ENCODE peak calls at places on chromosomes 4 and X, in nine cellular contexts. V is astrocyte of the spinal cord, E is fibroblast of mammary gland, S is GM23248, I is fibroblast of lung, J is left lung, O is left ventricle myocardium inferior, B is testis, N is lower lobe of right lung. L is an unnamed sample.
A peak's percentile ranks its signal among the peaks of the same experiment; 100 is the strongest.

GRCh38 chrX:132489256-132490085 is 633 bp upstream of the MBNL3 start:
- DNase-seq in V (peak; percentile 29), E (peak; percentile 17), S (peak; percentile 58), I (peak; percentile 30), J (peak; percentile 92), O (peak; percentile 47), B (peak; percentile 55), N (peak; percentile 86), L (peak; percentile 70)

GRCh38 chr4:185535818-185536729 is 767 bp upstream of the PDLIM3 start:
- DNase-seq in V (no peak), E (peak; percentile 18), S (peak; percentile 45), I (peak; percentile 26), J (no peak), O (peak; percentile 47), B (peak; percentile 67), N (no peak), L (no peak)

GRCh38 chr4:184616633-184617471 is 32.4 kb downstream of the CASP3 start:
- DNase-seq in V (no peak), E (no peak), S (no peak), I (no peak), J (no peak), O (no peak), B (no peak), N (no peak), L (no peak)

GRCh38 chrX:118115948-118116307 is 682 bp downstream of the KLHL13 start:
- DNase-seq in V (no peak), E (no peak), S (no peak), I (no peak), J (no peak), O (no peak), B (peak; percentile 14), N (no peak), L (no peak)

GRCh38 chrX:25968920-25969319 is 169.2 kb upstream of the MAGEB18 start:
- DNase-seq in V (peak; percentile 1), E (peak; percentile 2), S (no peak), I (peak; percentile 0), J (no peak), O (no peak), B (peak; percentile 52), N (no peak), L (no peak)

GRCh38 chrX:14777484-14777883 is 95.4 kb downstream of the FANCB start:
- DNase-seq in V (peak; percentile 6), E (peak; percentile 41), S (peak; percentile 57), I (peak; percentile 57), J (no peak), O (no peak), B (no peak), N (no peak), L (no peak)

GRCh38 chr4:87009095-87009648 is 74.4 kb downstream of the AFF1 start:
- DNase-seq in V (no peak), E (no peak), S (no peak), I (no peak), J (no peak), O (no peak), B (no peak), N (no peak), L (no peak)

GRCh38 chr4:165563851-165564250 is 185.0 kb downstream of the CPE start:
- DNase-seq in V (peak; percentile 74), E (peak; percentile 64), S (no peak), I (peak; percentile 64), J (no peak), O (no peak), B (no peak), N (no peak), L (peak; percentile 32)

DNA sequence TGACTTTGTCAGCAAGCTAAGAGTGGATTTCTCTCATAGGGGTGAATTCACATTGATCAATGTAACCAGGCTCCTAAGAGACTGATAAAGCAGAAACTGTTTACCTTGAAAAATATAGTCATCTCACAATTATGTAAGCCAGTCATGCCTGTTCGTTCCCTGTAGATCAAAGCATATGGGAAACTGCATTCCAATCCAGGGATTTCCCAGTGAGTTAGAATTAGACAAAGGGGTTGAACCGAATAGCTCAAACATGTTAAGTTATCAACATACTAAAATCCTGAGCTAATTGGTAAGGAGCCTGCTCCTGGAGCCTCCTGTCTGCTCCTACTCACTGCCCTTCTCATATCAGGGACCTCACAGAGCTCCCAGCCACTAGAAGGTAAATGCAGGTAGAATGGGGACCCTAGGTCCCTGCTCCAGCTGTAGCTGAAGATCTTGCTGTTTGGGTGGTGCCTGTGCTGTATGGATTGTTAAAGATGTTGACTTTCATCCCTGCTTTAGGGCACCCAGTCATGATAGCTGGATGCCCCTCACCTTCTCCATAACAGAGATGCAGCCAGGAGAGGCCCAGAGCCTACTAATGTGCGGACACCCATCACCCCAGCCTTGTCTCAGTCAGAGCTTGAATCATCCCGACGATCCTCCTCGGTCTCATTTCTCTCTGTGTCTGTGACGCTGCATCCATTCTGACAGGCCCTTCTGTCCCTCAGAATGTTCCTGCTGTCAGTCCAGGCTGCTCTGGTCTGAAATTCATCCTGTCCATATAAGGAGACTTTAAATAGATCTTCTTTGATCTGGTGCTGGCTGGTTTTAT is 341.6 kb upstream of the GATB start:
- DNase-seq in V (peak; percentile 40), E (peak; percentile 47), S (peak; percentile 48), I (peak; percentile 83), J (no peak), O (no peak), B (no peak), N (no peak), L (no peak)
- H3K4me3 ChIP-seq in V (no peak overlapping the region), E (no peak overlapping the region), S (no peak overlapping the region), I (no peak overlapping the region), J (no peak overlapping the region), O (no peak overlapping the region), B (no peak overlapping the region), N (no peak overlapping the region), L (no peak overlapping the region)

GRCh38 chr4:157223446-157223845 is 2.9 kb downstream of the GRIA2 start:
- DNase-seq in V (no peak), E (no peak), S (no peak), I (no peak), J (no peak), O (no peak), B (no peak), N (no peak), L (no peak)

GRCh38 chr4:157225096-157225495 is 4.6 kb downstream of the GRIA2 start:
- DNase-seq in V (no peak), E (no peak), S (no peak), I (no peak), J (no peak), O (no peak), B (no peak), N (no peak), L (no peak)

GRCh38 chr4:157221895-157222763 is 1.6 kb downstream of the GRIA2 start:
- DNase-seq in V (peak; percentile 16), E (no peak), S (peak; percentile 12), I (peak; percentile 35), J (peak; percentile 65), O (no peak), B (peak; percentile 55), N (no peak), L (peak; percentile 44)

GRCh38 chr4:157221426-157221894 is 932 bp downstream of the GRIA2 start:
- DNase-seq in V (peak; percentile 5), E (no peak), S (no peak), I (peak; percentile 1), J (no peak), O (no peak), B (no peak), N (no peak), L (no peak)

DNA sequence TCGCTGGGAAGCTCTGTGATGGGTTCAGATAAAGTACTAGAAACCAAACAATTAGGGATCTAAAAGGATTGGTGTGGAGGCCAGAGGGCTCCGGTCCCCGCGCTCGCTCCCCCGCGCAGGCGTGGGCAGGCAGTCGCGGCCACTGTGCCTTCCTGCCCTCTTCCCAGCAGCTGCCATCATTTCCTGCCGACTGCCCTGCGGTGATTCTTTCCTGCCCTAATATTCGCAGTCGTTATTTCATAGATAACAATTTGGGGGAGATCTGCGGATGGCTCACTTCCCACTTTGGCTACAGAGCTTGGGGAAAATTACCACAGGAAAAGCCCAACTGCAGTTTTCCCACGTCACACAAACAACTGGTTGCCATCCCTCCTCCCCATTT is 2.2 kb downstream of the GRIA2 start:
- DNase-seq in V (no peak), E (no peak), S (no peak), I (peak; percentile 18), J (no peak), O (no peak), B (no peak), N (no peak), L (no peak)
- H3K4me3 ChIP-seq in V (peak overlapping the region; percentile 51), E (peak overlapping the region; percentile 42), S (peak overlapping the region; percentile 67), I (peak overlapping the region; percentile 59), J (no peak overlapping the region), O (peak overlapping the region; percentile 53), B (peak overlapping the region; percentile 69), N (peak overlapping the region; percentile 27), L (peak overlapping the region; percentile 7)

GRCh38 chrX:139234898-139235297 is 295.6 kb upstream of the F9 start:
- DNase-seq in V (no peak), E (no peak), S (no peak), I (no peak), J (no peak), O (no peak), B (no peak), N (no peak), L (no peak)

DNA sequence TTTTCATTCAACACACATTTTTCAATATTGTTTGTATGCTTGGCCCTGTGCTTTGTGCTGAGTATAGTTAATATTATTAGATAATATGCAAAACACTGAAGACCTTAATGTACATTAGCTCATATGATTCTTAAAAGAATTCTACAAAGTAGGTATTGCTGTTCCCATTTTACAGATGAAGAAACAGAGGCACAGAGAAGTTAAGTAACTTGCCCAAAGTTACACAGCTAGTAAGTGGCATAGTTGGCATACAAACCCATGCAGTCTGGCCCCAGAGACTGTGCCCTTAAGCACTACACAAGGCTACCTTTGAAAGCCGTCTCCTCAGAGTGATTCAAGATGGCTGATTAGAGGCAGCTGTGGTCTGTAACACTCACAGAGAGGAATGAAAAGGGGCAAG is 293.4 kb upstream of the F9 start:
- DNase-seq in V (no peak), E (no peak), S (no peak), I (no peak), J (no peak), O (no peak), B (no peak), N (no peak), L (no peak)
- H3K4me3 ChIP-seq in V (no peak overlapping the region), E (no peak overlapping the region), S (no peak overlapping the region), I (no peak overlapping the region), J (no peak overlapping the region), O (no peak overlapping the region), B (no peak overlapping the region), N (no peak overlapping the region), L (no peak overlapping the region)

DNA sequence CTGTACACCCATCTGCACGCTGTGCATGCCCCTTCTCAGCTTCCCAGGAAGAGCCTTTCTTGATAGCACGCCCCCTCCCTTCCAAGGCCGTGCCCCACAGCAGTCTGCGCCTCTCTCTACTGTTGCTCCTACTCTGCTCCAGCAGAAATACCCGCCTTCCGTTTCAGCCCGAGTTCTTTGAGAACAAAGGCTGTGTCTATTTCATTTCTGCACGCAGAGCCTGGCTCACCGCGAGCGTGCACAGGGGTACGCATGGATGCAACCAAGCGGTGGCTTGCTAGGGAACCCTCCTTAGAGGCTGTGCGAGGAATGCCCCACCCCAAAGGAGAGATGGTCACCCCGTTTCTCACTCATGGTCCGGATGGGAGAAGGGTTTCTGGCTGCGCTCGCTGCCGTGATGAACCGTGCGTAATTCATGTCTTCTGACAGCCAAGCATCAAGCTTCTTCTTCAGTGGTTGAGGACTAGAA is 448 bp downstream of the AADAT start:
- DNase-seq in V (peak; percentile 57), E (peak; percentile 41), S (peak; percentile 61), I (peak; percentile 61), J (peak; percentile 61), O (no peak), B (peak; percentile 43), N (peak; percentile 43), L (peak; percentile 23)
- H3K4me3 ChIP-seq in V (peak overlapping the region; percentile 67), E (peak overlapping the region; percentile 66), S (peak overlapping the region; percentile 77), I (peak overlapping the region; percentile 72), J (peak overlapping the region; percentile 49), O (peak overlapping the region; percentile 72), B (peak overlapping the region; percentile 66), N (peak overlapping the region; percentile 65), L (peak overlapping the region; percentile 54)

L was measured in MG63.